ENCODE peak calls at places on chromosomes 12 and 14, in nine cellular contexts. Y, S, Z, C, H, L, F, U and D are unnamed samples.
A peak's percentile ranks its signal among the peaks of the same experiment; 100 is the strongest.

GRCh38 chr12:94553130-94553519 is 93.5 kb upstream of the CEP83 start:
- DNase-seq in H (no peak), Z (peak; percentile 51), Y (no peak), L (peak; percentile 57), F (no peak), U (no peak), S (no peak), C (no peak), D (no peak)

GRCh38 chr14:93997933-93998870 is 1.1 kb downstream of the CCDC197 start:
- DNase-seq in U (no peak), C (no peak), Z (no peak), S (no peak), F (no peak), L (no peak), Y (no peak), H (no peak), D (no peak)

GRCh38 chr14:65444230-65444629 is 31.7 kb downstream of the FUT8 start:
- DNase-seq in S (no peak), F (no peak), H (no peak), Z (no peak), U (no peak), Y (no peak), C (no peak), L (peak; percentile 55), D (no peak)

GRCh38 chr14:93648440-93649168 is 139.7 kb downstream of the PRIMA1 start:
- DNase-seq in C (no peak), Z (peak; percentile 34), L (no peak), F (no peak), U (no peak), H (no peak), Y (no peak), S (peak; percentile 3), D (peak; percentile 7)

GRCh38 chr12:75205556-75205955 is 4.1 kb downstream of the KCNC2 start:
- DNase-seq in Y (no peak), Z (no peak), C (no peak), F (no peak), L (no peak), S (no peak), H (no peak), U (no peak), D (no peak)

GRCh38 chr14:71665157-71665556 is 267.1 kb upstream of the RGS6 start:
- DNase-seq in U (no peak), H (no peak), F (no peak), L (peak; percentile 39), Y (no peak), C (no peak), Z (no peak), S (no peak), D (no peak)

GRCh38 chr12:68036642-68037041 is 47.4 kb downstream of the IFNG-AS1 start:
- DNase-seq in Y (no peak), Z (no peak), L (no peak), U (no peak), H (no peak), S (no peak), C (no peak), F (no peak), D (no peak)

GRCh38 chr12:98238513-98238912 is 276.9 kb upstream of the TMPO start:
- DNase-seq in F (no peak), C (peak; percentile 14), H (peak; percentile 55), Z (no peak), L (no peak), Y (no peak), U (no peak), S (no peak), D (no peak)

GRCh38 chr12:74526535-74526934 is 11.1 kb upstream of the ATXN7L3B start:
- DNase-seq in S (no peak), L (no peak), U (no peak), F (no peak), C (no peak), H (no peak), Y (no peak), Z (no peak), D (no peak)

GRCh38 chr14:93946104-93946503 is 19.0 kb downstream of the FAM181A start:
- DNase-seq in S (no peak), U (no peak), H (no peak), Z (no peak), F (no peak), Y (no peak), C (no peak), L (no peak), D (no peak)

GRCh38 chr12:78403136-78403535 is 461.4 kb upstream of the SYT1 start:
- DNase-seq in H (no peak), L (no peak), Y (no peak), Z (no peak), F (no peak), S (no peak), C (no peak), U (no peak), D (no peak)

GRCh38 chr12:53345486-53346195 is 9.5 kb upstream of the SP7 start:
- DNase-seq in F (no peak), Y (peak; percentile 82), U (peak; percentile 52), L (peak; percentile 57), Z (no peak), H (no peak), C (no peak), S (no peak), D (no peak)

GRCh38 chr14:97977711-97978261 is 1180.6 kb downstream of the VRK1 start:
- DNase-seq in C (peak; percentile 87), U (peak; percentile 43), Y (peak; percentile 87), H (peak; percentile 81), L (no peak), F (peak; percentile 18), Z (no peak), S (no peak), D (no peak)

GRCh38 chr14:28765907-28766504 is 581 bp upstream of the FOXG1 start:
- DNase-seq in L (no peak), H (no peak), Y (no peak), S (no peak), C (no peak), F (no peak), Z (no peak), U (peak; percentile 74), D (no peak)

GRCh38 chr12:47192046-47192445 is 112.3 kb upstream of the AMIGO2 start:
- DNase-seq in L (no peak), C (no peak), F (no peak), U (no peak), H (no peak), Z (no peak), S (no peak), Y (no peak), D (no peak)

GRCh38 chr12:56271031-56271430 is 4.3 kb downstream of the COQ10A start:
- DNase-seq in H (no peak), S (peak; percentile 50), Z (no peak), F (no peak), L (peak; percentile 39), U (no peak), Y (no peak), C (no peak), D (peak; percentile 33)

GRCh38 chr14:60249321-60250251 is 565 bp downstream of the PPM1A start:
- DNase-seq in C (peak; percentile 37), S (peak; percentile 63), F (peak; percentile 20), U (peak; percentile 81), Y (peak; percentile 89), L (peak; percentile 53), H (peak; percentile 52), Z (peak; percentile 22), D (peak; percentile 84)
- TF ChIP-seq POLR2A in C (peak; percentile 12), S (no peak), F (peak; percentile 25), U (peak; percentile 5), Y (no peak), L (peak; percentile 1), H (peak; percentile 24), Z (no peak), D (no peak)

GRCh38 chr12:2783936-2784600 is 10.7 kb upstream of the FKBP4 start:
- DNase-seq in U (peak; percentile 88), H (peak; percentile 50), Y (peak; percentile 81), C (no peak), Z (peak; percentile 23), F (no peak), L (peak; percentile 52), S (peak; percentile 68), D (peak; percentile 71)
- TF ChIP-seq POLR2A in U (no peak), H (no peak), Y (no peak), C (no peak), Z (no peak), F (no peak), L (no peak), S (no peak), D (no peak)

GRCh38 chr14:68979021-68979721 is at the start of gene ACTN1:
- DNase-seq in Y (peak; percentile 94), H (peak; percentile 97), S (peak; percentile 97), Z (peak; percentile 89), L (peak; percentile 98), F (peak; percentile 82), U (peak; percentile 89), C (peak; percentile 92), D (peak; percentile 64)

GRCh38 chr14:68976160-68977067 is 2.7 kb downstream of the ACTN1 start:
- DNase-seq in Y (no peak), U (no peak), H (peak; percentile 75), L (peak; percentile 35), Z (no peak), S (no peak), C (no peak), F (no peak), D (no peak)

GRCh38 chr14:68977137-68977740 is 1.9 kb downstream of the ACTN1 start:
- DNase-seq in F (no peak), U (no peak), Z (no peak), L (no peak), Y (no peak), C (no peak), H (no peak), S (no peak), D (no peak)

GRCh38 chr14:68978550-68978911 is 571 bp downstream of the ACTN1 start:
- DNase-seq in L (peak; percentile 33), U (peak; percentile 88), Z (no peak), F (peak; percentile 34), Y (peak; percentile 82), S (peak; percentile 44), C (no peak), H (peak; percentile 82), D (no peak)

DNA sequence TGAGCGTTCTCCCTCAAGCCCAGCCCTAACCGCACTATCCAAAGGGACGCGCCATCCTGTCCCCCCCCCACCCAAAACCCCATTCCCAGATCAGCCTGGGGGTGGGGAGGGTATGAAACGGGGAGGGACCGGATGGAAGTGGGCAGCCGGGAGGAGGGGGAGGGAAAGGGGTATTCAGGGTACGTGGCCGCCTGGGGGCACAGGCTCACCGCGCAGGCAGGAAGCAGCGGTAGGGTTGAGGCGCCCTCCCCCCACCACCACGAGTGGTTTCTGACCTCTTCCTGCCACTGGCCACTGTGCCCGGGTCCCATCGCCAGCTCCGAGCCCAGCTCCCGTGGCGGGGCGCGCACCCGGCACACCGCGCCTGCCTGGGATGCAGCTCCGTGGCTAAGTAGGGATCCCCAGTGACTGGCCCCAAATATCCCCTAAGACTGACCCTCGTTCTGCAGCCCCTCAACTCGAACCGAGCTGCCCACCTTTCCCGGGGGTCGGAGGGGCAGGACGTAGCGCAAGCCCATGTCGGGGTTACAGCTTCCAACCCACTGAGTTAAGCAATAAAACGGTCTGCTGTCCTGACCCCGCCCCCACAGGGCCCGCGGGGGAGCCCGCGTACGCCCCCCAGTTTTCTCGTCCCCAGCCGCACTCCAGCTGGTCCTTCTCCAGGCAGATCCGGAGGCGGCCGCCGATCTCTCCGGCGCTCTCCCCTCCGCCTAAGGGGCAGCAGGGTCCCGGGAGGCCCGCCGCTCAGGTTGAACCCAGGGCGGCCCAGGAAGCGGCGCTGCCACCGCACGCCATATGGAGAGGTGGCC is 1.2 kb downstream of the ACTN1 start:
- DNase-seq in F (peak; percentile 39), Y (peak; percentile 82), L (peak; percentile 78), H (peak; percentile 91), S (peak; percentile 67), C (peak; percentile 47), U (peak; percentile 76), Z (no peak), D (peak; percentile 10)
- TF ChIP-seq POLR2A in F (no peak), Y (no peak), L (peak; percentile 84), H (peak; percentile 72), S (peak; percentile 54), C (no peak), U (no peak), Z (no peak), D (no peak)

GRCh38 chr12:12505544-12506501 is 56.8 kb downstream of the DUSP16 start:
- DNase-seq in C (peak; percentile 21), U (peak; percentile 23), F (no peak), Y (no peak), H (peak; percentile 30), S (no peak), L (peak; percentile 70), Z (no peak), D (peak; percentile 41)
- TF ChIP-seq POLR2A in C (no peak), U (no peak), F (no peak), Y (no peak), H (peak; percentile 24), S (no peak), L (no peak), Z (no peak), D (no peak)